ENCODE peak calls at places on chromosomes 11 and 22, in seven cellular contexts. K is GM12878, Z is breast epithelium, F is HL-60, X is sigmoid colon, M is HCT116, S is Panc1. W is an unnamed sample.
A peak's percentile ranks its signal among the peaks of the same experiment; 100 is the strongest.

GRCh38 chr11:16605440-16605970 is 132.9 kb upstream of the C11orf58 start:
- DNase-seq in K (no peak), Z (no peak), F (no peak), X (no peak), M (no peak), S (no peak), W (no peak)

GRCh38 chr11:120142072-120142423 is 4.1 kb upstream of the TRIM29 start:
- DNase-seq in K (no peak), Z (no peak), F (no peak), X (no peak), M (no peak), S (no peak), W (no peak)

GRCh38 chr11:14308114-14308896 is 50.7 kb downstream of the RRAS2 start:
- DNase-seq in K (no peak), Z (no peak), F (peak; percentile 0), X (no peak), M (peak; percentile 12), S (no peak), W (no peak)

GRCh38 chr22:41862530-41863266 is 29.8 kb downstream of the SREBF2 start:
- DNase-seq in K (peak; percentile 89), Z (no peak), F (no peak), X (no peak), M (no peak), S (no peak), W (no peak)

GRCh38 chr11:6572215-6572614 is 31.2 kb downstream of the RRP8 start:
- DNase-seq in K (no peak), Z (no peak), F (no peak), X (no peak), M (no peak), S (no peak), W (no peak)

GRCh38 chr11:15819679-15820286 is 536.6 kb downstream of the SOX6 start:
- DNase-seq in K (no peak), Z (peak; percentile 65), F (peak; percentile 25), X (peak; percentile 77), M (peak; percentile 29), S (peak; percentile 27), W (peak; percentile 68)

GRCh38 chr11:83793332-83793731 is 507.2 kb upstream of the CCDC90B start:
- DNase-seq in K (no peak), Z (no peak), F (no peak), X (no peak), M (no peak), S (no peak), W (no peak)

GRCh38 chr11:31397239-31397834 is 27.7 kb downstream of the DNAJC24 start:
- DNase-seq in K (no peak), Z (no peak), F (no peak), X (no peak), M (no peak), S (no peak), W (no peak)

GRCh38 chr11:117857734-117858369 is 18.6 kb downstream of the FXYD6 start:
- DNase-seq in K (no peak), Z (no peak), F (no peak), X (peak; percentile 57), M (no peak), S (no peak), W (no peak)

GRCh38 chr22:29044657-29045176 is 16.9 kb downstream of the C22orf31 start:
- DNase-seq in K (no peak), Z (no peak), F (no peak), X (no peak), M (no peak), S (no peak), W (no peak)

GRCh38 chr11:19967796-19968195 is 192.5 kb downstream of the DBX1 start:
- DNase-seq in K (no peak), Z (no peak), F (no peak), X (no peak), M (no peak), S (no peak), W (no peak)

GRCh38 chr11:65485820-65486219 is 13.0 kb upstream of the MALAT1 start:
- DNase-seq in K (no peak), Z (no peak), F (no peak), X (peak; percentile 77), M (no peak), S (no peak), W (no peak)
- TF ChIP-seq POLR2AphosphoS5 in K (no peak), Z (no peak), F (no peak), X (no peak), M (no peak), S (no peak), W (no peak)

GRCh38 chr11:76769071-76769560 is 14.0 kb upstream of the TSKU start:
- DNase-seq in K (no peak), Z (no peak), F (no peak), X (no peak), M (no peak), S (no peak), W (no peak)
- H3K27ac ChIP-seq in K (no peak overlapping the region), Z (peak overlapping the region; percentile 85), F (peak overlapping the region; percentile 46), X (peak overlapping the region; percentile 76), M (no peak overlapping the region), S (no peak overlapping the region), W (peak overlapping the region; percentile 78)

GRCh38 chr11:3359092-3359824 is 19.7 kb downstream of the ZNF195 start:
- DNase-seq in K (no peak), Z (no peak), F (no peak), X (no peak), M (no peak), S (no peak), W (no peak)
- TF ChIP-seq POLR2AphosphoS5 in K (no peak), Z (no peak), F (peak; percentile 56), X (no peak), M (no peak), S (peak; percentile 61), W (no peak)

GRCh38 chr22:37498289-37498909 is 12.2 kb upstream of the MFNG start:
- DNase-seq in K (peak; percentile 15), Z (no peak), F (no peak), X (no peak), M (no peak), S (no peak), W (no peak)
- H3K27ac ChIP-seq in K (no peak overlapping the region), Z (no peak overlapping the region), F (no peak overlapping the region), X (no peak overlapping the region), M (peak overlapping the region; percentile 51), S (peak overlapping the region; percentile 39), W (no peak overlapping the region)

GRCh38 chr11:73240190-73240781 is 22.2 kb downstream of the P2RY2 start:
- DNase-seq in K (no peak), Z (no peak), F (peak; percentile 29), X (peak; percentile 70), M (no peak), S (no peak), W (no peak)
- TF ChIP-seq POLR2AphosphoS5 in K (no peak), Z (no peak), F (peak; percentile 58), X (peak; percentile 21), M (no peak), S (no peak), W (no peak)

GRCh38 chr11:3840289-3840869 is 380 bp downstream of the RHOG start:
- DNase-seq in K (no peak), Z (no peak), F (no peak), X (no peak), M (no peak), S (no peak), W (no peak)
- H3K27ac ChIP-seq in K (peak overlapping the region; percentile 82), Z (peak overlapping the region; percentile 98), F (peak overlapping the region; percentile 93), X (peak overlapping the region; percentile 95), M (peak overlapping the region; percentile 57), S (peak overlapping the region; percentile 89), W (peak overlapping the region; percentile 97)

GRCh38 chr22:23242473-23243001 is 62.2 kb downstream of the BCR start:
- DNase-seq in K (no peak), Z (no peak), F (no peak), X (no peak), M (no peak), S (no peak), W (no peak)

GRCh38 chr22:23244690-23245044 is 64.4 kb downstream of the BCR start:
- DNase-seq in K (no peak), Z (no peak), F (no peak), X (no peak), M (no peak), S (no peak), W (no peak)

GRCh38 chr22:23243859-23244689 is 63.8 kb downstream of the BCR start:
- DNase-seq in K (no peak), Z (no peak), F (no peak), X (no peak), M (no peak), S (no peak), W (no peak)

GRCh38 chr22:23241562-23242472 is 61.5 kb downstream of the BCR start:
- DNase-seq in K (no peak), Z (no peak), F (no peak), X (no peak), M (no peak), S (no peak), W (no peak)

DNA sequence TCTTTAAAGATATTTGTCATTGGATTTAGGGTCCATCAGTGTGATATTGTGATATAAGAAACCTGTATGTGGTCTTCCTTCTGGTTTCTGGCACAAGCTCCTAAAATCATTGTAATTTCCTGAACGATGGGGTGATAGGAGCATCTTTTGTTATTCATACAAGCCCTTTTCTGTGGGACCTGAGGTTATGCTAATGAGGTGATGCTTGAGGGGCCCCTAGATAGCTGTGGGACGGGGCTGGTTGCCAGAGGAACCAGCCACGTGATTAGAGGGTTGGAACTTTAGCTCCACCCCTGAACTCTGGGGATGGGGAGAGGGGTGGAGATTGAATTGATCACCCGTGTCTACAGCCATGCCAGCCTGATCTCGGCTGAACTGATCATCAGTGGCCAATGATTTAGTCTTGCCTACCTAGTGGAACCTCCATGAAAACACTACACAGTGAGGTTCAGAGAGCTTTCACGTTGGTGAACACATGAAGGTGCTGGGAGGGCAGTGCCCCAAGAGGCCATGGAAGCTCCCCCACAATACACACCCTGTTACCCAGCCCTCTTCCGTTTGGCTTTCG is 62.8 kb downstream of the BCR start:
- DNase-seq in K (peak; percentile 41), Z (no peak), F (no peak), X (no peak), M (no peak), S (no peak), W (no peak)
- TF ChIP-seq POLR2AphosphoS5 in K (no peak), Z (no peak), F (no peak), X (no peak), M (no peak), S (no peak), W (no peak)

GRCh38 chr11:69656536-69657455 is 15.8 kb downstream of the CCND1 start:
- DNase-seq in K (no peak), Z (no peak), F (no peak), X (peak; percentile 60), M (no peak), S (no peak), W (no peak)
- H3K27ac ChIP-seq in K (no peak overlapping the region), Z (no peak overlapping the region), F (no peak overlapping the region), X (no peak overlapping the region), M (no peak overlapping the region), S (no peak overlapping the region), W (no peak overlapping the region)

GRCh38 chr11:108498046-108498815 is at the start of gene POGLUT3:
- DNase-seq in K (no peak), Z (no peak), F (peak; percentile 18), X (peak; percentile 85), M (no peak), S (no peak), W (peak; percentile 29)
- TF ChIP-seq POLR2AphosphoS5 in K (no peak), Z (no peak), F (no peak), X (peak; percentile 22), M (peak; percentile 30), S (peak; percentile 76), W (peak; percentile 13)

W was measured in prostate gland.